ENCODE peak calls at places on chromosomes 16 and 17, in five cellular contexts. One of them, this sample, is unnamed.

GRCh38 chr16:25988089-25988488 is 296.3 kb downstream of the HS3ST4 start:
- DNase-seq in A549: no peak
- DNase-seq in H1: no peak
- DNase-seq in IMR-90: no peak
- DNase-seq in HepG2: no peak
- DNase-seq in this sample: no peak

GRCh38 chr17:80979547-80980378 is 11.9 kb upstream of the CHMP6 start:
- DNase-seq in A549: no peak
- DNase-seq in H1: no peak
- DNase-seq in IMR-90: no peak
- DNase-seq in HepG2: no peak
- DNase-seq in this sample: no peak

GRCh38 chr17:76132574-76133338 is 8.3 kb downstream of the FOXJ1 start:
- DNase-seq in A549: no peak
- DNase-seq in H1: peak
- DNase-seq in IMR-90: no peak
- DNase-seq in HepG2: peak
- DNase-seq in this sample: no peak

GRCh38 chr17:278055-279028 is 74.3 kb downstream of the RPH3AL start:
- DNase-seq in A549: no peak
- DNase-seq in H1: no peak
- DNase-seq in IMR-90: no peak
- DNase-seq in HepG2: no peak
- DNase-seq in this sample: no peak

GRCh38 chr16:66754211-66754610 is 2.8 kb upstream of the DYNC1LI2 start:
- DNase-seq in A549: no peak
- DNase-seq in H1: no peak
- DNase-seq in IMR-90: no peak
- DNase-seq in HepG2: no peak
- DNase-seq in this sample: no peak

GRCh38 chr16:56898847-56899246 is 33.1 kb upstream of the HERPUD1 start:
- DNase-seq in A549: no peak
- DNase-seq in H1: no peak
- DNase-seq in IMR-90: no peak
- DNase-seq in HepG2: no peak
- DNase-seq in this sample: no peak

GRCh38 chr16:57694556-57695377 is at the start of gene DRC7:
- DNase-seq in A549: peak
- DNase-seq in H1: peak
- DNase-seq in IMR-90: peak
- DNase-seq in HepG2: peak
- DNase-seq in this sample: peak

GRCh38 chr17:76075364-76076099 is 951 bp downstream of the GALR2 start:
- DNase-seq in A549: peak
- DNase-seq in H1: peak
- DNase-seq in IMR-90: no peak
- DNase-seq in HepG2: no peak
- DNase-seq in this sample: no peak

GRCh38 chr17:78407387-78407990 is 29.0 kb downstream of the PGS1 start:
- DNase-seq in A549: no peak
- DNase-seq in H1: no peak
- DNase-seq in IMR-90: peak
- DNase-seq in HepG2: no peak
- DNase-seq in this sample: no peak

GRCh38 chr16:85491798-85492616 is 121.1 kb upstream of the GSE1 start:
- DNase-seq in A549: no peak
- DNase-seq in H1: no peak
- DNase-seq in IMR-90: no peak
- DNase-seq in HepG2: peak
- DNase-seq in this sample: peak

GRCh38 chr17:21012736-21013135 is 30.1 kb downstream of the USP22 start:
- DNase-seq in A549: no peak
- DNase-seq in H1: no peak
- DNase-seq in IMR-90: no peak
- DNase-seq in HepG2: no peak
- DNase-seq in this sample: no peak

GRCh38 chr16:74726736-74727135 is 26.1 kb upstream of the MLKL start:
- DNase-seq in A549: peak
- DNase-seq in H1: peak
- DNase-seq in IMR-90: no peak
- DNase-seq in HepG2: peak
- DNase-seq in this sample: peak

GRCh38 chr17:58267347-58268324 is 13.1 kb downstream of the MPO start:
- DNase-seq in A549: no peak
- DNase-seq in H1: peak
- DNase-seq in IMR-90: no peak
- DNase-seq in HepG2: no peak
- DNase-seq in this sample: peak

GRCh38 chr16:30438835-30439234 is 6.8 kb downstream of the SEPHS2 start:
- DNase-seq in A549: no peak
- DNase-seq in H1: no peak
- DNase-seq in IMR-90: no peak
- DNase-seq in HepG2: no peak
- DNase-seq in this sample: no peak

GRCh38 chr17:76014100-76014924 is 12.8 kb downstream of the EVPL start:
- DNase-seq in A549: peak
- DNase-seq in H1: peak
- DNase-seq in IMR-90: peak
- DNase-seq in HepG2: peak
- DNase-seq in this sample: peak

GRCh38 chr16:11431915-11432465 is 86.7 kb downstream of the RMI2 start:
- DNase-seq in A549: no peak
- DNase-seq in H1: no peak
- DNase-seq in IMR-90: peak
- DNase-seq in HepG2: peak
- DNase-seq in this sample: no peak

GRCh38 chr17:57045868-57046671 is 39.0 kb upstream of the AKAP1 start:
- DNase-seq in A549: no peak
- DNase-seq in H1: no peak
- DNase-seq in IMR-90: no peak
- DNase-seq in HepG2: no peak
- DNase-seq in this sample: no peak

GRCh38 chr17:6468051-6468790 is 24.0 kb downstream of the PIMREG start:
- DNase-seq in A549: no peak
- DNase-seq in H1: no peak
- DNase-seq in IMR-90: no peak
- DNase-seq in HepG2: no peak
- DNase-seq in this sample: no peak

GRCh38 chr16:11149011-11149616 is 106.9 kb downstream of the SOCS1 start:
- DNase-seq in A549: no peak
- DNase-seq in H1: no peak
- DNase-seq in IMR-90: peak
- DNase-seq in HepG2: peak
- DNase-seq in this sample: peak

GRCh38 chr17:50200447-50201225 is 795 bp downstream of the COL1A1 start:
- DNase-seq in A549: peak
- DNase-seq in H1: peak
- DNase-seq in IMR-90: peak
- DNase-seq in HepG2: peak
- DNase-seq in this sample: peak

GRCh38 chr17:31533546-31534155 is 142.2 kb downstream of the RAB11FIP4 start:
- DNase-seq in A549: peak
- DNase-seq in H1: peak
- DNase-seq in IMR-90: peak
- DNase-seq in HepG2: no peak
- DNase-seq in this sample: peak

GRCh38 chr17:35821308-35821707 is 12.0 kb downstream of the TAF15 start:
- DNase-seq in A549: no peak
- DNase-seq in H1: no peak
- DNase-seq in IMR-90: no peak
- DNase-seq in HepG2: no peak
- DNase-seq in this sample: no peak

GRCh38 chr16:17364319-17365210 is 106.2 kb downstream of the XYLT1 start:
- DNase-seq in A549: no peak
- DNase-seq in H1: no peak
- DNase-seq in IMR-90: peak
- DNase-seq in HepG2: no peak
- DNase-seq in this sample: no peak

GRCh38 chr17:48470388-48471034 is 40.5 kb upstream of the SKAP1 start:
- DNase-seq in A549: peak
- DNase-seq in H1: no peak
- DNase-seq in IMR-90: peak
- DNase-seq in HepG2: no peak
- DNase-seq in this sample: no peak

GRCh38 chr17:61496957-61497653 is 44.9 kb downstream of the TBX4 start:
- DNase-seq in A549: no peak
- DNase-seq in H1: no peak
- DNase-seq in IMR-90: no peak
- DNase-seq in HepG2: peak
- DNase-seq in this sample: no peak

GRCh38 chr17:61495161-61495857 is 43.1 kb downstream of the TBX4 start:
- DNase-seq in A549: no peak
- DNase-seq in H1: no peak
- DNase-seq in IMR-90: peak
- DNase-seq in HepG2: no peak
- DNase-seq in this sample: peak

GRCh38 chr17:61494325-61495160 is 42.3 kb downstream of the TBX4 start:
- DNase-seq in A549: no peak
- DNase-seq in H1: no peak
- DNase-seq in IMR-90: no peak
- DNase-seq in HepG2: peak
- DNase-seq in this sample: no peak

GRCh38 chr17:61498042-61498441 is 45.8 kb downstream of the TBX4 start:
- DNase-seq in A549: no peak
- DNase-seq in H1: no peak
- DNase-seq in IMR-90: no peak
- DNase-seq in HepG2: no peak
- DNase-seq in this sample: no peak

DNA sequence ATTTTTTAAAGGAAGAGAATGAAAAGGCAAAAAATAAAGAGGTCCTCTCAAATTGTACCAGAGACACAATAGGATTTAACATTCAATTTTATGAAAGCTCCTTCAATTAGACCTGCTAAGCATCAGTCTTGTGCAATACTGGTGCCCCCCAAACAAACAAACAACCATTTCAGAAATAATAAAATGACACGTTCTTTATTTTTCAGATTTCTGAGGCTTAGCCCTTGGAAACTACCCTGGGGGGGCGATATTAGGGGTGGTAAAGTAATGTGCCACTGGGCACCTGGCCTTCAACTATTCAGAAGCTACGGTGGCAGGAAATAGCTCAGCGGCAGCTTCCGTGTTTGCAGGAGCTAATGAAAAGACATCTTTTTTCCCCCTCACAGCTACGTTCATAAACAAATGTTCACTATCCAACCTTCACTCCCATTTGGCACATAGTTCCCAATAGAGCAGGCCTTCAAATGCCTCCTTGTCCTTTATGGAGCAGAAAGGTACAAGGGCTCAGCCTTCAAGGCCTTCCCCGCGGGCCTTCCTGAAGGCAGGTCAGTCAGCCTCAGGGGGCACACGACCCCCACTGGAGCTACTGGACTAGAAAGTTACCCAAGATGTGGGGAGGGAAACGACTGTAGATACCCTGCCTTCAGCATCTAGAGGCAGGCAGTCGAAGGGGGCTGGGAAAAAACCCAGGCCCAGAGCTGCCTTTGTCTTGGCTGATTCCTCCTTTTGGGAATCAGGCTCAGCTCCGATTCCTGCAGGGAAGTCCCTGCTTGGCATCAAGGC is 44.1 kb downstream of the TBX4 start:
- DNase-seq in A549: no peak
- DNase-seq in H1: no peak
- DNase-seq in IMR-90: no peak
- DNase-seq in HepG2: no peak
- DNase-seq in this sample: no peak
- TF ChIP-seq MAFK in A549: no peak
- TF ChIP-seq MAFK in H1: no peak
- TF ChIP-seq MAFK in IMR-90: no peak
- TF ChIP-seq MAFK in HepG2: no peak
- TF ChIP-seq MAFK in this sample: no peak

GRCh38 chr16:20883554-20884239 is 16.5 kb downstream of the DCUN1D3 start:
- DNase-seq in A549: no peak
- DNase-seq in H1: no peak
- DNase-seq in IMR-90: no peak
- DNase-seq in HepG2: no peak
- DNase-seq in this sample: no peak

GRCh38 chr16:20880867-20881866 is 19.0 kb downstream of the DCUN1D3 start:
- DNase-seq in A549: no peak
- DNase-seq in H1: no peak
- DNase-seq in IMR-90: no peak
- DNase-seq in HepG2: peak
- DNase-seq in this sample: no peak

GRCh38 chr16:20886320-20886719 is 13.8 kb downstream of the DCUN1D3 start:
- DNase-seq in A549: no peak
- DNase-seq in H1: no peak
- DNase-seq in IMR-90: no peak
- DNase-seq in HepG2: no peak
- DNase-seq in this sample: no peak

GRCh38 chr16:20887207-20887606 is 13.0 kb downstream of the DCUN1D3 start:
- DNase-seq in A549: no peak
- DNase-seq in H1: no peak
- DNase-seq in IMR-90: no peak
- DNase-seq in HepG2: no peak
- DNase-seq in this sample: no peak

GRCh38 chr16:20884240-20884556 is 16.0 kb downstream of the DCUN1D3 start:
- DNase-seq in A549: no peak
- DNase-seq in H1: no peak
- DNase-seq in IMR-90: peak
- DNase-seq in HepG2: peak
- DNase-seq in this sample: no peak
- TF ChIP-seq MAFK in A549: no peak
- TF ChIP-seq MAFK in H1: no peak
- TF ChIP-seq MAFK in IMR-90: no peak
- TF ChIP-seq MAFK in HepG2: no peak
- TF ChIP-seq MAFK in this sample: no peak

DNA sequence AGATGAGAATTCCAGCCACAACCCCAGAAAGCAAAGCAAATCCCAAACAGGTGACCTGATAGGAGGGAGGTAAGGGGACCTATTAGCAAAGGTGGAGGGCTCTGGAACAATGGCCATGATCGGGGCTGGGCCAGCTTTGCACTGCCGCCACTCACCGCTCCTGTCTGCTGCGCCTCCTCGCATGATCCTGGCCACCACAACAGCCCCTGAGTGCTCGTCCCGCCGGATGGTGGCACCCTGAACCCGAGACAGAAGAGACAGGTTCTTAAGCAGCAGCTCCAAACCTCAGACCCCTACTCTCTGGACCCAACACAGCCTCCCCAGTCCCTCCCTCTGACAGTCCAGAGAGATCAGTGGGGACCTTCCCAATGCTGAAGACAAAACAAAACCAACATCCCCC is 5.3 kb downstream of the MPP3 start:
- DNase-seq in A549: no peak
- DNase-seq in H1: no peak
- DNase-seq in IMR-90: no peak
- DNase-seq in HepG2: no peak
- DNase-seq in this sample: no peak
- TF ChIP-seq MAFK in A549: no peak
- TF ChIP-seq MAFK in H1: no peak
- TF ChIP-seq MAFK in IMR-90: no peak
- TF ChIP-seq MAFK in HepG2: no peak
- TF ChIP-seq MAFK in this sample: no peak

GRCh38 chr16:3020247-3020603 is at the start of gene TNFRSF12A:
- DNase-seq in A549: peak
- DNase-seq in H1: peak
- DNase-seq in IMR-90: peak
- DNase-seq in HepG2: peak
- DNase-seq in this sample: peak
- TF ChIP-seq MAFK in A549: no peak
- TF ChIP-seq MAFK in H1: no peak
- TF ChIP-seq MAFK in IMR-90: no peak
- TF ChIP-seq MAFK in HepG2: no peak
- TF ChIP-seq MAFK in this sample: no peak